ENCODE peak calls at places on chromosomes 3 and 15, in ten cellular contexts. U is H54, Z is DMS153, X is fibroblast of the aortic adventitia, F is astrocyte of the cerebellum, K is adrenal gland, D is amygdala, T is NAMALWA, S is NCI-H1092, B is neuronal stem cell. N is an unnamed sample.

GRCh38 chr3:16124636-16125035 is 49.8 kb upstream of the GALNT15 start:
- DNase-seq in U (peak), Z (no peak), X (peak), F (peak), K (no peak), D (no peak), T (no peak), S (no peak), B (no peak), N (no peak)

GRCh38 chr3:68571321-68571720 is 361.0 kb downstream of the TAFA4 start:
- DNase-seq in U (no peak), Z (no peak), X (no peak), F (no peak), K (no peak), D (no peak), T (no peak), S (no peak), B (no peak), N (no peak)

GRCh38 chr15:68312701-68313204 is 35.2 kb downstream of the FEM1B start:
- DNase-seq in U (no peak), Z (no peak), X (no peak), F (no peak), K (peak), D (no peak), T (no peak), S (no peak), B (no peak), N (no peak)

GRCh38 chr15:25176991-25177954 is 222.5 kb downstream of the SNRPN start:
- DNase-seq in U (no peak), Z (no peak), X (no peak), F (no peak), K (peak), D (no peak), T (no peak), S (no peak), B (no peak), N (no peak)

GRCh38 chr3:170953229-170953628 is 44.8 kb upstream of the EIF5A2 start:
- DNase-seq in U (no peak), Z (no peak), X (no peak), F (no peak), K (no peak), D (peak), T (no peak), S (no peak), B (no peak), N (no peak)

GRCh38 chr15:98649996-98650870 is 1.9 kb downstream of the IGF1R start:
- DNase-seq in U (no peak), Z (no peak), X (peak), F (no peak), K (peak), D (no peak), T (no peak), S (no peak), B (no peak), N (no peak)

GRCh38 chr3:71067977-71068376 is 515.6 kb downstream of the FOXP1 start:
- DNase-seq in U (no peak), Z (no peak), X (no peak), F (no peak), K (no peak), D (no peak), T (peak), S (no peak), B (no peak), N (no peak)

GRCh38 chr15:92244703-92245102 is 149.0 kb upstream of the ST8SIA2 start:
- DNase-seq in U (no peak), Z (no peak), X (no peak), F (no peak), K (no peak), D (no peak), T (peak), S (no peak), B (no peak), N (no peak)

GRCh38 chr3:52572221-52572620 is 35.8 kb downstream of the UQCC5 start:
- DNase-seq in U (no peak), Z (no peak), X (no peak), F (no peak), K (no peak), D (no peak), T (no peak), S (no peak), B (no peak), N (no peak)

GRCh38 chr15:91790826-91791225 is 62.7 kb upstream of the SLCO3A1 start:
- DNase-seq in U (no peak), Z (no peak), X (no peak), F (peak), K (no peak), D (no peak), T (no peak), S (no peak), B (no peak), N (no peak)

GRCh38 chr15:23912191-23912590 is 225.1 kb upstream of the NDN start:
- DNase-seq in U (no peak), Z (no peak), X (no peak), F (no peak), K (peak), D (peak), T (no peak), S (no peak), B (peak), N (no peak)

GRCh38 chr3:139230391-139230790 is 113.4 kb upstream of the MRPS22 start:
- DNase-seq in U (no peak), Z (no peak), X (peak), F (no peak), K (no peak), D (no peak), T (no peak), S (no peak), B (no peak), N (no peak)

GRCh38 chr3:48238506-48239085 is 2.3 kb upstream of the ZNF589 start:
- DNase-seq in U (no peak), Z (no peak), X (peak), F (no peak), K (no peak), D (no peak), T (no peak), S (no peak), B (no peak), N (no peak)

GRCh38 chr3:69370156-69370944 is 15.5 kb downstream of the FRMD4B start:
- DNase-seq in U (no peak), Z (no peak), X (no peak), F (no peak), K (no peak), D (peak), T (peak), S (no peak), B (no peak), N (no peak)

GRCh38 chr3:152200476-152201422 is 68.0 kb upstream of the MBNL1 start:
- DNase-seq in U (no peak), Z (no peak), X (peak), F (no peak), K (no peak), D (no peak), T (peak), S (no peak), B (no peak), N (no peak)

GRCh38 chr3:45976191-45977091 is 19.2 kb downstream of the FYCO1 start:
- DNase-seq in U (no peak), Z (no peak), X (no peak), F (no peak), K (no peak), D (no peak), T (no peak), S (no peak), B (no peak), N (no peak)

GRCh38 chr15:65212097-65212496 is 824 bp upstream of the CILP start:
- DNase-seq in U (no peak), Z (no peak), X (no peak), F (no peak), K (no peak), D (no peak), T (peak), S (no peak), B (no peak), N (no peak)

GRCh38 chr15:48592221-48592731 is 53.2 kb downstream of the FBN1 start:
- DNase-seq in U (no peak), Z (no peak), X (peak), F (peak), K (no peak), D (no peak), T (no peak), S (no peak), B (no peak), N (no peak)

N was measured in NCI-H510A treated with DMSO at 0.1 percent for 48 hours.